ENCODE peak calls at places on chromosomes 6 and 20, in five cellular contexts. N is substantia nigra, L is NCI-H69, M is bronchial epithelial cell, A is heart right ventricle. Q is an unnamed sample.

GRCh38 chr20:46717818-46718541 is 8.5 kb downstream of the SLC2A10 start:
- DNase-seq in N (no peak), L (no peak), M (no peak), A (no peak), Q (no peak)

GRCh38 chr6:55980627-55981211 is 105.3 kb upstream of the BMP5 start:
- DNase-seq in N (no peak), L (peak), M (peak), A (peak), Q (no peak)

GRCh38 chr6:33314515-33314942 is 651 bp upstream of the TAPBP start:
- DNase-seq in N (no peak), L (peak), M (peak), A (peak), Q (peak)

GRCh38 chr6:31580807-31581437 is 1.3 kb downstream of the LTB start:
- DNase-seq in N (peak), L (peak), M (peak), A (peak), Q (peak)

GRCh38 chr6:37667050-37667814 is 30.5 kb downstream of the MDGA1 start:
- DNase-seq in N (no peak), L (no peak), M (no peak), A (no peak), Q (no peak)

GRCh38 chr20:56465997-56466396 is 2.4 kb upstream of the RTF2 start:
- DNase-seq in N (no peak), L (no peak), M (no peak), A (no peak), Q (peak)

GRCh38 chr6:6851059-6851658 is 256.6 kb upstream of the RREB1 start:
- DNase-seq in N (no peak), L (peak), M (peak), A (peak), Q (no peak)

GRCh38 chr6:11224252-11224965 is 8.1 kb downstream of the NEDD9 start:
- DNase-seq in N (no peak), L (no peak), M (peak), A (no peak), Q (no peak)

GRCh38 chr6:3887150-3887700 is 38.1 kb downstream of the FAM50B start:
- DNase-seq in N (no peak), L (peak), M (peak), A (peak), Q (no peak)

GRCh38 chr6:86477510-86478166 is 459.7 kb upstream of the HTR1E start:
- DNase-seq in N (no peak), L (no peak), M (no peak), A (no peak), Q (no peak)

GRCh38 chr6:35238843-35239289 is 20.7 kb upstream of the ZNF76 start:
- DNase-seq in N (no peak), L (peak), M (no peak), A (peak), Q (no peak)

GRCh38 chr6:40054602-40055001 is 120.3 kb upstream of the MOCS1 start:
- DNase-seq in N (no peak), L (no peak), M (peak), A (no peak), Q (no peak)

GRCh38 chr6:110398778-110399177 is 16.6 kb downstream of the DDO start:
- DNase-seq in N (no peak), L (peak), M (peak), A (no peak), Q (no peak)

GRCh38 chr20:54605319-54605718 is 129.9 kb downstream of the DOK5 start:
- DNase-seq in N (no peak), L (no peak), M (no peak), A (no peak), Q (no peak)

GRCh38 chr20:16488086-16488485 is 85.2 kb downstream of the KIF16B start:
- DNase-seq in N (no peak), L (peak), M (no peak), A (no peak), Q (no peak)

GRCh38 chr6:220736-221475 is 71.4 kb upstream of the DUSP22 start:
- DNase-seq in N (no peak), L (no peak), M (peak), A (no peak), Q (no peak)

Q was measured in HL-60.